ENCODE peak calls at places on chromosomes 12 and 14, in six cellular contexts. B, L, O, Z, J and N are unnamed samples.

GRCh38 chr12:55723516-55724225 is 3.5 kb downstream of the RDH5 start:
- DNase-seq in B (no peak), L (no peak), O (no peak), Z (no peak), J (peak; percentile 28), N (no peak)

GRCh38 chr14:35215110-35215872 is 76.9 kb upstream of the PSMA6 start:
- DNase-seq in B (peak; percentile 80), L (peak; percentile 62), O (peak; percentile 63), Z (peak; percentile 50), J (no peak), N (peak; percentile 79)

GRCh38 chr14:77903233-77903632 is 103.3 kb downstream of the ADCK1 start:
- DNase-seq in B (no peak), L (no peak), O (no peak), Z (no peak), J (no peak), N (no peak)

GRCh38 chr12:92144631-92145480 is 790 bp downstream of the BTG1 start:
- DNase-seq in B (peak; percentile 52), L (peak; percentile 88), O (peak; percentile 84), Z (peak; percentile 66), J (peak; percentile 45), N (peak; percentile 74)

GRCh38 chr12:123608192-123608591 is 6.3 kb downstream of the DDX55 start:
- DNase-seq in B (no peak), L (no peak), O (no peak), Z (no peak), J (no peak), N (no peak)

GRCh38 chr12:91272456-91273063 is 89.9 kb upstream of the DCN start:
- DNase-seq in B (no peak), L (no peak), O (no peak), Z (peak; percentile 58), J (peak; percentile 55), N (no peak)

GRCh38 chr12:29639893-29640495 is 142.5 kb upstream of the OVCH1 start:
- DNase-seq in B (no peak), L (no peak), O (no peak), Z (no peak), J (no peak), N (no peak)

GRCh38 chr14:95196268-95196667 is 38.9 kb upstream of the DICER1 start:
- DNase-seq in B (no peak), L (no peak), O (peak; percentile 14), Z (no peak), J (no peak), N (peak; percentile 88)

GRCh38 chr12:119829439-119829838 is 47.7 kb downstream of the CIT start:
- DNase-seq in B (no peak), L (no peak), O (no peak), Z (no peak), J (no peak), N (no peak)

GRCh38 chr14:61627612-61628011 is 67.7 kb upstream of the HIF1A start:
- DNase-seq in B (no peak), L (no peak), O (no peak), Z (no peak), J (no peak), N (no peak)

GRCh38 chr14:58193542-58193941 is 6.4 kb upstream of the ACTR10 start:
- DNase-seq in B (no peak), L (peak; percentile 41), O (peak; percentile 33), Z (no peak), J (no peak), N (no peak)

GRCh38 chr12:90000721-90001120 is 292.1 kb upstream of the ATP2B1 start:
- DNase-seq in B (no peak), L (no peak), O (no peak), Z (no peak), J (no peak), N (no peak)

GRCh38 chr12:119989619-119990381 is 764 bp downstream of the BICDL1 start:
- DNase-seq in B (peak; percentile 64), L (peak; percentile 55), O (peak; percentile 83), Z (peak; percentile 96), J (peak; percentile 86), N (peak; percentile 87)

GRCh38 chr14:33127531-33127930 is 188.9 kb downstream of the NPAS3 start:
- DNase-seq in B (no peak), L (peak; percentile 48), O (peak; percentile 56), Z (no peak), J (no peak), N (no peak)

GRCh38 chr12:122951406-122951805 is 14.9 kb downstream of the ABCB9 start:
- DNase-seq in B (peak; percentile 72), L (peak; percentile 56), O (peak; percentile 84), Z (no peak), J (no peak), N (no peak)

GRCh38 chr14:69675246-69675583 is 63.8 kb downstream of the SUSD6 start:
- DNase-seq in B (no peak), L (no peak), O (no peak), Z (no peak), J (no peak), N (no peak)

GRCh38 chr14:22549304-22549962 is 39.6 kb downstream of the DAD1 start:
- DNase-seq in B (no peak), L (no peak), O (no peak), Z (no peak), J (no peak), N (no peak)

GRCh38 chr12:49972122-49972521 is 625 bp upstream of the AQP6 start:
- DNase-seq in B (no peak), L (no peak), O (no peak), Z (no peak), J (no peak), N (no peak)

GRCh38 chr12:56116267-56117081 is at the start of gene RPL41:
- DNase-seq in B (peak; percentile 91), L (peak; percentile 96), O (peak; percentile 97), Z (peak; percentile 98), J (peak; percentile 95), N (peak; percentile 98)

GRCh38 chr14:63200035-63200740 is 4.1 kb upstream of the RHOJ start:
- DNase-seq in B (no peak), L (no peak), O (no peak), Z (no peak), J (no peak), N (no peak)

GRCh38 chr12:66823857-66824570 is 145.1 kb upstream of the GRIP1 start:
- DNase-seq in B (no peak), L (no peak), O (peak; percentile 97), Z (no peak), J (no peak), N (no peak)

GRCh38 chr12:58678753-58679152 is 241.6 kb downstream of the LRIG3 start:
- DNase-seq in B (no peak), L (no peak), O (no peak), Z (no peak), J (no peak), N (no peak)

GRCh38 chr14:69093551-69094421 is 59.1 kb downstream of the DCAF5 start:
- DNase-seq in B (peak; percentile 61), L (peak; percentile 79), O (peak; percentile 27), Z (peak; percentile 39), J (no peak), N (no peak)

GRCh38 chr14:72948481-72949138 is 22.3 kb downstream of the DCAF4 start:
- DNase-seq in B (peak; percentile 70), L (peak; percentile 73), O (peak; percentile 86), Z (peak; percentile 75), J (peak; percentile 65), N (peak; percentile 86)

GRCh38 chr12:19779393-19780056 is 340.2 kb downstream of the AEBP2 start:
- DNase-seq in B (no peak), L (no peak), O (no peak), Z (peak; percentile 64), J (peak; percentile 82), N (no peak)

GRCh38 chr12:4278582-4278939 is 5.0 kb downstream of the CCND2 start:
- DNase-seq in B (no peak), L (no peak), O (no peak), Z (no peak), J (no peak), N (no peak)

GRCh38 chr14:85731198-85731597 is 201.3 kb downstream of the FLRT2 start:
- DNase-seq in B (peak; percentile 64), L (no peak), O (no peak), Z (no peak), J (no peak), N (no peak)

GRCh38 chr12:124795081-124795948 is 68.3 kb downstream of the SCARB1 start:
- DNase-seq in B (no peak), L (no peak), O (no peak), Z (no peak), J (no peak), N (no peak)

GRCh38 chr12:46292754-46293402 is 24.0 kb upstream of the SLC38A1 start:
- DNase-seq in B (no peak), L (no peak), O (peak; percentile 10), Z (no peak), J (no peak), N (peak; percentile 48)

GRCh38 chr14:92968291-92969020 is 45.5 kb downstream of the CHGA start:
- DNase-seq in B (no peak), L (no peak), O (no peak), Z (no peak), J (no peak), N (no peak)

GRCh38 chr12:122955151-122955550 is 11.1 kb downstream of the ABCB9 start:
- DNase-seq in B (no peak), L (no peak), O (no peak), Z (no peak), J (no peak), N (no peak)

DNA sequence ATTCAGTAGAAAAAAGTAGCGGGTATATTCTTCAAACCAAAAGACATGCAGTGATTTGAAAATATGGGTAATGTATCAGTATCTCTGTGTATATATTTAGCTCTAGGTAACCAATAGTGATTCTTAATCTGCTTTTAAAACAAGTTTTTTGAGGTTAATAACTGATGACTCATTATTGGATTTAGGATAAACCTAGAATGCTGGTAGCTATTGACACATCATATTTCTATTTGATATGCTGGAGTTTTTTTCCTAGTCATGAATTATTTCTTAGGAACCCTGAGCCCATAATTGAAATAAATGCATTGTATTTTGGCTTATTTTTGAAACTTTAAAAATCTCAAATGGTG is 15.5 kb downstream of the ARF6 start:
- DNase-seq in B (no peak), L (no peak), O (peak; percentile 93), Z (no peak), J (no peak), N (no peak)
- H3K9ac ChIP-seq in B (no peak overlapping the region), L (peak overlapping the region; percentile 81), O (peak overlapping the region; percentile 83), Z (no peak overlapping the region), J (no peak overlapping the region), N (no peak overlapping the region)

GRCh38 chr12:57517187-57517586 is 3.1 kb downstream of the DDIT3 start:
- DNase-seq in B (peak; percentile 72), L (peak; percentile 34), O (peak; percentile 40), Z (no peak), J (no peak), N (no peak)
- H3K4me1 ChIP-seq in B (peaks cover 12% of the 10 kb centered on the region), L (peaks cover 33% of the 10 kb centered on the region), O (peaks cover 29% of the 10 kb centered on the region), Z (peaks cover 22% of the 10 kb centered on the region), J (peaks cover 3% of the 10 kb centered on the region), N (peaks cover 28% of the 10 kb centered on the region)

DNA sequence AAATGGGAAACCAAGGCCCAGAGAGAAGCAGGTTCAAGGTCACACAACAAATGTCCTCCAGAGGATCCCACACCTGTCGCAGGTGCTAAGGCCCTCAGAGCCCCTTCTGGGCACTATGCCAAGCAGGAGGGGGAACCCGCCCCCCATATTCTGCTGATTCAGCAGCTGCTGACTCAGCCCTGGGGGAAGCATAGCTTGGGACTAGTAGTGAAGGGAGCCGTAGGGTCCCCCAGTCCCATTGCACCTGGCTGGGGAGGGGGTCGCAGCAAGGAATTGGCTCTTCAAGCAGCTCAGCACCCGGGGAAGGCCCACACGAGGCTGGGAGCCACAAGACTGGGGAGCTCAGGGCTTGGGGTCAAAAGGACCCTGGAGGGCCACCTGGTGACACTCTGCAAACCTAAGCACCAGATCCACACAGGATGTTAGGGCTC is 1.0 kb downstream of the RASAL1 start:
- DNase-seq in B (no peak), L (no peak), O (no peak), Z (no peak), J (no peak), N (no peak)
- H3K9ac ChIP-seq in B (no peak overlapping the region), L (no peak overlapping the region), O (no peak overlapping the region), Z (no peak overlapping the region), J (no peak overlapping the region), N (peak overlapping the region; percentile 63)

GRCh38 chr12:130160711-130161231 is 1.5 kb upstream of the FZD10 start:
- DNase-seq in B (no peak), L (no peak), O (no peak), Z (peak; percentile 42), J (no peak), N (no peak)
- H3K4me1 ChIP-seq in B (no peaks in the 10 kb centered on the region), L (no peaks in the 10 kb centered on the region), O (no peaks in the 10 kb centered on the region), Z (peaks cover 29% of the 10 kb centered on the region), J (peaks cover 6% of the 10 kb centered on the region), N (no peaks in the 10 kb centered on the region)